ENCODE peak calls at places on chromosomes 16 and 17, in seven cellular contexts. K is H9, C is IMR-90, Z is neuronal stem cell, W is mesendoderm, O is H1, S is trophoblast cell. L is an unnamed sample.

GRCh38 chr17:31598921-31599571 is 207.6 kb downstream of the RAB11FIP4 start:
- DNase-seq in O (no peak), C (no peak), Z (no peak), W (no peak), S (no peak), K (no peak), L (peak)

GRCh38 chr17:81365601-81366585 is 29.4 kb upstream of the BAHCC1 start:
- DNase-seq in C (peak), W (no peak), S (no peak), O (no peak), K (peak), Z (no peak), L (no peak)

GRCh38 chr16:11957591-11958395 is 7.2 kb upstream of the TNFRSF17 start:
- DNase-seq in W (no peak), C (peak), K (no peak), O (no peak), S (no peak), Z (no peak), L (no peak)

GRCh38 chr17:39455919-39456318 is 4.9 kb upstream of the MED1 start:
- DNase-seq in K (no peak), O (no peak), W (no peak), C (no peak), Z (no peak), S (no peak), L (no peak)

GRCh38 chr17:80244871-80245509 is 15.7 kb upstream of the RNF213 start:
- DNase-seq in K (no peak), O (no peak), S (no peak), C (no peak), W (no peak), Z (no peak), L (no peak)

GRCh38 chr17:38564869-38565268 is 40.9 kb downstream of the SRCIN1 start:
- DNase-seq in W (peak), S (no peak), O (no peak), K (peak), Z (no peak), C (no peak), L (no peak)

GRCh38 chr17:59333845-59334244 is 2.4 kb downstream of the YPEL2 start:
- DNase-seq in C (no peak), W (no peak), O (no peak), S (no peak), Z (no peak), K (no peak), L (no peak)

GRCh38 chr17:71315568-71315967 is 805.3 kb upstream of the SOX9 start:
- DNase-seq in S (no peak), W (no peak), Z (no peak), K (no peak), C (no peak), O (no peak), L (no peak)

GRCh38 chr17:18101828-18102227 is 6.7 kb upstream of the MYO15A start:
- DNase-seq in C (no peak), O (no peak), S (no peak), W (no peak), Z (no peak), K (no peak), L (no peak)

GRCh38 chr17:1905190-1905919 is 75.5 kb downstream of the RPA1 start:
- DNase-seq in S (no peak), C (no peak), W (no peak), O (no peak), K (no peak), Z (no peak), L (no peak)

GRCh38 chr16:89507219-89507833 is 877 bp upstream of the SPG7 start:
- DNase-seq in Z (no peak), C (no peak), O (no peak), K (no peak), W (no peak), S (no peak), L (no peak)

GRCh38 chr17:42522263-42522790 is 13.7 kb upstream of the NAGLU start:
- DNase-seq in S (no peak), W (no peak), Z (no peak), O (no peak), C (no peak), K (peak), L (no peak)

GRCh38 chr17:13413001-13413400 is 188.7 kb downstream of the HS3ST3A1 start:
- DNase-seq in S (peak), Z (no peak), K (no peak), W (no peak), O (no peak), C (peak), L (no peak)

GRCh38 chr16:66617728-66618127 is 13.2 kb downstream of the CMTM3 start:
- DNase-seq in O (no peak), K (no peak), C (no peak), W (peak), S (peak), Z (no peak), L (peak)

GRCh38 chr16:50712568-50712914 is 19.1 kb downstream of the NOD2 start:
- DNase-seq in C (peak), S (no peak), O (no peak), Z (no peak), K (no peak), W (peak), L (no peak)

GRCh38 chr17:65408050-65408449 is 153.4 kb downstream of the AXIN2 start:
- DNase-seq in O (no peak), S (no peak), W (no peak), K (no peak), C (no peak), Z (no peak), L (no peak)

GRCh38 chr16:85259831-85260165 is 147.5 kb upstream of the CIBAR2 start:
- DNase-seq in K (no peak), W (no peak), S (no peak), Z (no peak), C (no peak), O (no peak), L (no peak)

GRCh38 chr17:80892019-80892855 is 99.4 kb upstream of the CHMP6 start:
- DNase-seq in Z (no peak), W (no peak), S (peak), K (no peak), O (no peak), C (peak), L (peak)

GRCh38 chr17:27872776-27873175 is 20.4 kb downstream of the LYRM9 start:
- DNase-seq in O (no peak), K (no peak), C (no peak), Z (no peak), W (no peak), S (peak), L (no peak)

GRCh38 chr17:45405250-45406086 is 27.2 kb downstream of the ARHGAP27 start:
- DNase-seq in C (no peak), W (peak), K (peak), O (peak), Z (peak), S (no peak), L (peak)

GRCh38 chr17:44004077-44004760 is at the start of gene NAGS:
- DNase-seq in W (peak), Z (no peak), C (no peak), K (peak), S (no peak), O (no peak), L (no peak)

GRCh38 chr16:47299587-47299986 is 155.8 kb upstream of the NETO2 start:
- DNase-seq in Z (no peak), K (no peak), O (no peak), S (no peak), W (no peak), C (no peak), L (no peak)

GRCh38 chr16:47309581-47310312 is 151.1 kb downstream of the ITFG1 start:
- DNase-seq in K (no peak), O (no peak), Z (no peak), S (no peak), C (peak), W (no peak), L (peak)

GRCh38 chr16:47308601-47309000 is 152.3 kb downstream of the ITFG1 start:
- DNase-seq in W (no peak), K (no peak), C (peak), Z (no peak), O (no peak), S (no peak), L (no peak)

DNA sequence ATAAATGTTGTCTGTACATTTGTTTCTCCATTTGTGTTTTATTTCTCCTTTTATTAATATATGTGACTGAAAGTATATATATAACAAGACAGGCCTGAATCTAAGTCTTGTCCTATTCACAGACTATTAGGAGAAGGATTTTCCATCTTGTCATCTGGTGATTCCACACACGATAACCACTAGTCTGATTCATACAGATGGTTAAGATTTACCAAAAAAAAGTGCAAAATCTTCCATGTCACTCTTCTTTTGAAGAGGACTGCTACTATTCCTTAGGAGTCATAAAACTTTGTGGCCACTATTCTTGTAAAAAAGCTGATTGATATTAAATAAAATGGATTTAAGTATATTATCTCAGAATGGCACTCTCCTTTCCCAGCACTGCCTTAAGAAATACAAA is 156.3 kb downstream of the ITFG1 start:
- DNase-seq in O (no peak), K (no peak), S (no peak), Z (no peak), C (peak), W (no peak), L (no peak)
- H2AK5ac ChIP-seq in O (no peak), K (no peak), S (no peak), Z (no peak), C (no peak), W (no peak), L (no peak)

DNA sequence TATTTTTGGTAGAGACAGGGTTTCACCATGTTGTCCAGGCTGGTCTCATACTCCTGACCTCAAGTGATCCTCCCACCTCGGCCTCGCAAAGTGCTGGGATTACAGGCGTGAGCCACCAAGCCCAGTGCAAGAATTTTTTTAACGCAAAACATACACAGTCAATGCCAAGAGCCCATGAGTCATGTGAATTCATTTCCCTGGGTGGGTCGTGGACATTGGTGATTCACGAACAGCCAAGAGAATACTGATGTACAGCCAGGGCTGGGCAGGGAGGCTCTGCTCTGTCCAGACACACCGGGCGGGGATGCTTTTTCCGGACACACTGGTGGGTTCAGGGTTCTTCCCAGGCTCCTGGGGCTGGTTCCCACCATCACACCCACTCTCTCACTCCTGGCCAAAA is 17.7 kb downstream of the SLC38A8 start:
- DNase-seq in K (no peak), W (no peak), C (peak), O (no peak), S (no peak), Z (no peak), L (peak)
- H2AK5ac ChIP-seq in K (no peak), W (no peak), C (peak), O (no peak), S (no peak), Z (peak), L (no peak)

GRCh38 chr16:87180069-87180468 is 137.1 kb downstream of the C16orf95 start:
- DNase-seq in Z (no peak), C (no peak), O (no peak), K (no peak), S (no peak), W (no peak), L (no peak)
- H2AK5ac ChIP-seq in Z (peak), C (peak), O (no peak), K (no peak), S (peak), W (no peak), L (peak)

DNA sequence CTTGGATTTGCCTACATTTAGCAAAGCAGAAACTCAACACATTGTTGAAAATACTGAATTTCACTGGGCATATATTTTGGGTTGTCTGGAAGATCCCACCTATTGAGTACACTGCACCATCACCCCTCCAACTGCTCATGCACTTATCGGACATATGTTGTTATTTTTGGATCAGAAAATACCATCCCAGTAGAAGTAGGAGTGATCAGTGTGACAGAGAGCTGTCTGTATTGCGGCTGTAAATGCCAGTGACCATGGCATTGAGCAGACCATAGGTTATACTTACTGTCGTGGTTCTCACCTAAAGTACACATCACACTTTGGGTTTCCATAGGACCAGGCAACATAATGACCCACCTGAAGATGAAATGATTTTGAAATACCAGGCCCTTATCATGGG is 264.7 kb downstream of the CDH13 start:
- DNase-seq in K (no peak), S (no peak), Z (no peak), O (no peak), W (no peak), C (no peak), L (no peak)
- H2AK5ac ChIP-seq in K (no peak), S (no peak), Z (no peak), O (no peak), W (no peak), C (no peak), L (no peak)

GRCh38 chr17:15230866-15231265 is 34.3 kb downstream of the PMP22 start:
- DNase-seq in O (no peak), W (no peak), S (no peak), C (no peak), K (no peak), Z (no peak), L (no peak)

GRCh38 chr17:15233022-15233805 is 31.9 kb downstream of the PMP22 start:
- DNase-seq in Z (no peak), S (peak), C (peak), O (no peak), K (peak), W (peak), L (peak)

GRCh38 chr17:15233971-15234370 is 31.2 kb downstream of the PMP22 start:
- DNase-seq in K (no peak), S (peak), O (no peak), Z (no peak), C (no peak), W (no peak), L (no peak)

GRCh38 chr17:15231851-15232516 is 33.1 kb downstream of the PMP22 start:
- DNase-seq in S (no peak), C (no peak), O (no peak), Z (no peak), K (no peak), W (peak), L (no peak)

GRCh38 chr17:15232517-15232915 is 32.6 kb downstream of the PMP22 start:
- DNase-seq in Z (no peak), S (peak), O (no peak), K (no peak), W (peak), C (no peak), L (no peak)
- H2AK5ac ChIP-seq in Z (no peak), S (no peak), O (no peak), K (no peak), W (no peak), C (no peak), L (no peak)

L was measured in mesenchymal stem cell.